ENCODE peak calls at places on chromosomes 4 and X, in eight cellular contexts. U is stimulated activated CD4-positive, alpha-beta T cell treated with anti-CD3 and anti-CD28 coated beads, Interleukin-2, amount 100 ng/mL, for 48 hours; G is ascending aorta; E is NCI-H1417; A is activated effector memory CD4-positive, alpha-beta T cell treated with Interleukin-2 at 50 U/mL for 16 hours; M is activated CD4-positive, alpha-beta T cell treated with anti-CD3 and anti-CD28 coated beads, Interleukin-2, amount 10 ng/mL, durations not matched to agents 7 days and 5 days; L is upper lobe of right lung; S is iPS-NIHi11. K is an unnamed sample.

GRCh38 chr4:184727430-184727829 is 6.5 kb downstream of the CENPU start:
- DNase-seq in U (no peak), G (no peak), E (no peak), A (no peak), M (no peak), L (no peak), S (no peak), K (no peak)

GRCh38 chr4:181939199-181939945 is 303.8 kb upstream of the TENM3 start:
- DNase-seq in U (no peak), G (no peak), E (no peak), A (no peak), M (no peak), L (no peak), S (peak; percentile 23), K (no peak)

GRCh38 chr4:38832624-38833528 is 23.7 kb downstream of the TLR6 start:
- DNase-seq in U (no peak), G (no peak), E (no peak), A (no peak), M (no peak), L (no peak), S (no peak), K (no peak)

GRCh38 chr4:78217557-78217956 is 160.4 kb downstream of the FRAS1 start:
- DNase-seq in U (no peak), G (no peak), E (no peak), A (no peak), M (no peak), L (no peak), S (no peak), K (no peak)

GRCh38 chr4:95124906-95125504 is 367.2 kb downstream of the BMPR1B start:
- DNase-seq in U (no peak), G (no peak), E (peak; percentile 51), A (no peak), M (peak; percentile 17), L (no peak), S (peak; percentile 44), K (peak; percentile 28)

GRCh38 chr4:132317923-132318322 is 831.2 kb upstream of the PCDH10 start:
- DNase-seq in U (no peak), G (no peak), E (no peak), A (no peak), M (no peak), L (no peak), S (no peak), K (no peak)

GRCh38 chrX:122113376-122113775 is 1066.0 kb downstream of the GLUD2 start:
- DNase-seq in U (no peak), G (no peak), E (no peak), A (no peak), M (no peak), L (no peak), S (no peak), K (no peak)

GRCh38 chrX:108309144-108309543 is 129.1 kb downstream of the COL4A6 start:
- DNase-seq in U (no peak), G (no peak), E (no peak), A (no peak), M (no peak), L (no peak), S (no peak), K (no peak)

GRCh38 chr4:95284668-95285067 is 264.1 kb downstream of the UNC5C start:
- DNase-seq in U (no peak), G (no peak), E (no peak), A (no peak), M (no peak), L (no peak), S (no peak), K (no peak)

GRCh38 chrX:108165349-108166111 is 74.0 kb downstream of the ATG4A start:
- DNase-seq in U (no peak), G (no peak), E (no peak), A (no peak), M (no peak), L (no peak), S (peak; percentile 47), K (peak; percentile 74)

GRCh38 chr4:62484357-62484756 is 1284.2 kb downstream of the ADGRL3 start:
- DNase-seq in U (no peak), G (no peak), E (no peak), A (no peak), M (no peak), L (no peak), S (no peak), K (no peak)

GRCh38 chr4:98626350-98626749 is 32.1 kb downstream of the TSPAN5 start:
- DNase-seq in U (no peak), G (peak; percentile 78), E (no peak), A (no peak), M (no peak), L (no peak), S (no peak), K (no peak)

GRCh38 chr4:139311909-139312308 is 9.6 kb upstream of the NDUFC1 start:
- DNase-seq in U (no peak), G (no peak), E (no peak), A (no peak), M (no peak), L (no peak), S (no peak), K (no peak)

GRCh38 chr4:109953556-109953955 is 40.9 kb downstream of the EGF start:
- DNase-seq in U (no peak), G (no peak), E (no peak), A (no peak), M (no peak), L (no peak), S (no peak), K (no peak)

GRCh38 chrX:115367455-115367854 is 77.9 kb downstream of the LUZP4 start:
- DNase-seq in U (no peak), G (no peak), E (no peak), A (no peak), M (no peak), L (no peak), S (peak; percentile 9), K (no peak)

GRCh38 chrX:107542500-107542899 is 85.8 kb upstream of the PRPS1 start:
- DNase-seq in U (no peak), G (no peak), E (no peak), A (no peak), M (no peak), L (no peak), S (peak; percentile 26), K (peak; percentile 89)

GRCh38 chr4:74692973-74693372 is 101.3 kb downstream of the BTC start:
- DNase-seq in U (no peak), G (peak; percentile 81), E (no peak), A (no peak), M (no peak), L (no peak), S (no peak), K (no peak)

GRCh38 chrX:40064055-40064597 is 33.6 kb downstream of the BCOR start:
- DNase-seq in U (no peak), G (no peak), E (no peak), A (no peak), M (no peak), L (no peak), S (peak; percentile 28), K (no peak)

GRCh38 chr4:9735515-9735914 is 45.9 kb upstream of the DRD5 start:
- DNase-seq in U (no peak), G (no peak), E (no peak), A (no peak), M (no peak), L (no peak), S (peak; percentile 4), K (no peak)

GRCh38 chr4:18630218-18631110 is 608.9 kb upstream of the LCORL start:
- DNase-seq in U (no peak), G (no peak), E (no peak), A (no peak), M (no peak), L (no peak), S (no peak), K (no peak)

GRCh38 chr4:116358633-116359222 is 726.6 kb downstream of the TRAM1L1 start:
- DNase-seq in U (peak; percentile 48), G (no peak), E (peak; percentile 54), A (no peak), M (peak; percentile 60), L (no peak), S (peak; percentile 62), K (no peak)

GRCh38 chr4:55554453-55555030 is 7.8 kb upstream of the CLOCK start:
- DNase-seq in U (no peak), G (no peak), E (no peak), A (no peak), M (peak; percentile 25), L (no peak), S (no peak), K (no peak)

GRCh38 chr4:133355636-133356035 is 206.5 kb downstream of the PCDH10 start:
- DNase-seq in U (no peak), G (no peak), E (no peak), A (no peak), M (no peak), L (no peak), S (no peak), K (no peak)

GRCh38 chr4:10143171-10143570 is 26.6 kb upstream of the WDR1 start:
- DNase-seq in U (no peak), G (no peak), E (no peak), A (no peak), M (no peak), L (no peak), S (no peak), K (no peak)

GRCh38 chrX:55787727-55788126 is 70.2 kb downstream of the RRAGB start:
- DNase-seq in U (no peak), G (no peak), E (no peak), A (no peak), M (no peak), L (no peak), S (no peak), K (no peak)

GRCh38 chrX:153336128-153336894 is 2.4 kb downstream of the ZNF275 start:
- DNase-seq in U (no peak), G (no peak), E (no peak), A (no peak), M (no peak), L (no peak), S (no peak), K (no peak)

GRCh38 chr4:76179398-76180318 is 31.5 kb upstream of the NUP54 start:
- DNase-seq in U (peak; percentile 87), G (peak; percentile 92), E (peak; percentile 90), A (peak; percentile 65), M (peak; percentile 86), L (peak; percentile 89), S (peak; percentile 89), K (peak; percentile 73)

GRCh38 chr4:26087108-26087507 is 173.1 kb downstream of the SMIM20 start:
- DNase-seq in U (no peak), G (peak; percentile 41), E (no peak), A (no peak), M (no peak), L (no peak), S (no peak), K (no peak)

GRCh38 chr4:171629182-171629581 is 184.0 kb upstream of the GALNTL6 start:
- DNase-seq in U (no peak), G (no peak), E (no peak), A (no peak), M (no peak), L (no peak), S (no peak), K (no peak)

GRCh38 chr4:168608771-168609170 is 111.9 kb downstream of the PALLD start:
- DNase-seq in U (no peak), G (no peak), E (no peak), A (no peak), M (no peak), L (no peak), S (no peak), K (no peak)

GRCh38 chr4:1711906-1712215 is 258 bp downstream of the SLBP start:
- DNase-seq in U (no peak), G (no peak), E (no peak), A (no peak), M (no peak), L (no peak), S (no peak), K (no peak)

GRCh38 chr4:54228064-54228527 is 997 bp upstream of the PDGFRA start:
- DNase-seq in U (peak; percentile 57), G (peak; percentile 86), E (peak; percentile 25), A (no peak), M (no peak), L (peak; percentile 80), S (peak; percentile 79), K (peak; percentile 66)

GRCh38 chrX:70398899-70399298 is 24.2 kb upstream of the GDPD2 start:
- DNase-seq in U (no peak), G (no peak), E (no peak), A (no peak), M (peak; percentile 7), L (no peak), S (no peak), K (no peak)

GRCh38 chr4:3337357-3337732 is 44.5 kb downstream of the RGS12 start:
- DNase-seq in U (no peak), G (no peak), E (no peak), A (no peak), M (no peak), L (no peak), S (no peak), K (no peak)

K was measured in NCI-H2081.